ENCODE peak calls at places on chromosomes 12 and 14, in five cellular contexts. C is T follicular helper cell; Z is HFFc6; E is sigmoid colon; F is activated effector memory CD4-positive, alpha-beta T cell treated with anti-CD3 and anti-CD28 coated beads, Interleukin-2, amount 50 U/mL, for 16 hours. G is an unnamed sample.

GRCh38 chr12:5309654-5310053 is 122.3 kb upstream of the NTF3 start:
- DNase-seq in C (no peak), Z (no peak), E (no peak), F (no peak), G (no peak)

GRCh38 chr14:22220427-22220826 is 368.6 kb downstream of the DAD1 start:
- DNase-seq in C (no peak), Z (peak; percentile 37), E (no peak), F (no peak), G (no peak)

GRCh38 chr14:35133542-35134328 is 11.4 kb downstream of the PRORP start:
- DNase-seq in C (no peak), Z (no peak), E (no peak), F (no peak), G (no peak)

GRCh38 chr14:103073367-103073875 is 10.6 kb upstream of the LBHD2 start:
- DNase-seq in C (no peak), Z (no peak), E (peak; percentile 66), F (peak; percentile 54), G (no peak)

GRCh38 chr14:53549956-53550355 is 396.8 kb upstream of the DDHD1 start:
- DNase-seq in C (no peak), Z (no peak), E (no peak), F (no peak), G (no peak)

GRCh38 chr14:80996049-80996901 is 40.9 kb downstream of the TSHR start:
- DNase-seq in C (no peak), Z (peak; percentile 88), E (no peak), F (no peak), G (no peak)

GRCh38 chr12:128823216-128823915 is 392 bp downstream of the SLC15A4 start:
- DNase-seq in C (no peak), Z (no peak), E (no peak), F (peak; percentile 65), G (no peak)

GRCh38 chr14:21999400-21999799 is 325.8 kb upstream of the OR4E1 start:
- DNase-seq in C (no peak), Z (no peak), E (no peak), F (no peak), G (no peak)

GRCh38 chr12:55707841-55708694 is at the start of gene ITGA7:
- DNase-seq in C (peak; percentile 47), Z (no peak), E (peak; percentile 92), F (peak; percentile 89), G (peak; percentile 59)

GRCh38 chr12:67356400-67356799 is 87.2 kb downstream of the CAND1 start:
- DNase-seq in C (no peak), Z (no peak), E (no peak), F (no peak), G (no peak)

GRCh38 chr12:9910716-9911421 is 21.3 kb downstream of the CLEC2A start:
- DNase-seq in C (no peak), Z (no peak), E (no peak), F (no peak), G (no peak)

G was measured in effector CD8-positive, alpha-beta T cell.